ENCODE peak calls at places on chromosomes 2 and 18, in six cellular contexts. R, J, Z, A, B and W are unnamed samples.

GRCh38 chr18:6923220-6923619 is 193.7 kb downstream of the ARHGAP28 start:
- DNase-seq in R (no peak), J (no peak), Z (no peak), A (no peak), B (no peak), W (no peak)

GRCh38 chr2:178514664-178515063 is 34.4 kb downstream of the PLEKHA3 start:
- DNase-seq in R (peak; percentile 91), J (no peak), Z (no peak), A (no peak), B (no peak), W (no peak)

GRCh38 chr2:238995634-238996033 is 147.7 kb downstream of the TWIST2 start:
- DNase-seq in R (no peak), J (no peak), Z (no peak), A (no peak), B (no peak), W (no peak)

GRCh38 chr2:71578665-71579371 is 125.5 kb downstream of the DYSF start:
- DNase-seq in R (no peak), J (no peak), Z (no peak), A (peak; percentile 72), B (no peak), W (no peak)

GRCh38 chr2:67445652-67446268 is 48.6 kb downstream of the ETAA1 start:
- DNase-seq in R (peak; percentile 54), J (no peak), Z (no peak), A (no peak), B (no peak), W (no peak)

GRCh38 chr2:30305235-30305634 is 73.9 kb downstream of the LBH start:
- DNase-seq in R (peak; percentile 80), J (no peak), Z (no peak), A (no peak), B (no peak), W (no peak)

GRCh38 chr2:183614797-183615429 is 490.7 kb downstream of the NUP35 start:
- DNase-seq in R (no peak), J (no peak), Z (no peak), A (peak; percentile 22), B (no peak), W (no peak)

GRCh38 chr2:28522479-28522878 is 26.6 kb downstream of the PLB1 start:
- DNase-seq in R (no peak), J (no peak), Z (no peak), A (no peak), B (no peak), W (no peak)

GRCh38 chr2:54669677-54670484 is 53.6 kb upstream of the EML6 start:
- DNase-seq in R (peak; percentile 64), J (peak; percentile 30), Z (no peak), A (no peak), B (no peak), W (no peak)

GRCh38 chr2:222293660-222294630 is 4.9 kb downstream of the PAX3 start:
- DNase-seq in R (no peak), J (no peak), Z (no peak), A (no peak), B (no peak), W (no peak)

GRCh38 chr2:233814063-233814435 is 35.9 kb downstream of the MROH2A start:
- DNase-seq in R (peak; percentile 29), J (no peak), Z (no peak), A (no peak), B (no peak), W (no peak)

GRCh38 chr18:63247506-63248394 is 71.8 kb downstream of the BCL2 start:
- DNase-seq in R (no peak), J (no peak), Z (no peak), A (no peak), B (no peak), W (no peak)

GRCh38 chr2:37361994-37362698 is 17.7 kb downstream of the QPCT start:
- DNase-seq in R (peak; percentile 50), J (no peak), Z (no peak), A (no peak), B (no peak), W (no peak)

GRCh38 chr2:154425999-154426398 is 272.5 kb upstream of the KCNJ3 start:
- DNase-seq in R (peak; percentile 1), J (no peak), Z (peak; percentile 58), A (peak; percentile 12), B (no peak), W (no peak)

DNA sequence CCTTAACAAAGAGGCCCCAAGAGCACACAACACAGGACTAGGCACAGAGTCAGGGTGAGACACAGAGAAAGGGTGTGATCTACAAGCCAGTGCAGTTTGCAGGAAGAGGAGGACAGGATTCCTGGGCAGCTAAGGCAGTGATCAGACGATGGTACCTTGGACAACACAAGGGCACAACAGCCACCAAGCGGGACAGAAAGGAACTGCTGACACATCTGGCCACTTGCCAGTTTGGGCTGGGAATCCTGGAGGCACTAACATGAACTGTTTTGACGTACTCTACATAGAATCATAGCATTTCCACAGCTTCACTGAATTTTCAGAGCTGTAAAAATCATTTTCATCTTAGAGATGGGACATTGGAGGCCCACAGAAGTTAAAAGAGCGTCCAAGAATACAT is 221.5 kb upstream of the SLC35G4 start:
- DNase-seq in R (no peak), J (no peak), Z (peak; percentile 79), A (peak; percentile 57), B (no peak), W (no peak)
- TF ChIP-seq CTCF in R (no peak), J (no peak), Z (no peak), A (peak; percentile 67), B (peak; percentile 9), W (no peak)

GRCh38 chr2:202652119-202652518 is 17.4 kb downstream of the FAM117B start:
- DNase-seq in R (no peak), J (no peak), Z (no peak), A (no peak), B (no peak), W (no peak)
- H3K36me3 ChIP-seq in R (no peaks in the 10 kb centered on the region), J (no peaks in the 10 kb centered on the region), Z (no peaks in the 10 kb centered on the region), A (no peaks in the 10 kb centered on the region), B (no peaks in the 10 kb centered on the region), W (no peaks in the 10 kb centered on the region)

DNA sequence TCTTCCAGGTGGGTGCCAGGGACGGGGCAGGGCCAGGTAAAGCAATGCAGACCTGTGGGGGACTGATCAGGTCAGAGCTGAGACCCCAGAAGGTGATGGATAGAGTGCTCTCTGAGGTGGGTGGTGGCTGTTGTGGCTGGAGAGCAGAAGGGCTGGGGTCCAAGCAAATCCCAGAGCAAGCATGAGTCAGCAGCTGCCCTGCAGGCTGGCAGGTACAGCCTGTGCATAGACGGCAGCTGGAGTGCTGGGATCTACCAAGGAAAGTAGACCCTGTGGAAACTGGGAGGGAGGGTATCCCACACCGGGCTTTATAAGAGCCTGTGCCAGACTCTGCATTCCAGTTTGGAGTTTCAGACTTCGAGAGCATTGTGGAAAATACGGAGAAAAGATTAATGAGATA is 663 bp downstream of the TRIM54 start:
- DNase-seq in R (peak; percentile 12), J (no peak), Z (no peak), A (no peak), B (no peak), W (no peak)
- H3K4me3 ChIP-seq in R (no peak overlapping the region), J (no peak overlapping the region), Z (no peak overlapping the region), A (peak overlapping the region; percentile 64), B (no peak overlapping the region), W (no peak overlapping the region)

DNA sequence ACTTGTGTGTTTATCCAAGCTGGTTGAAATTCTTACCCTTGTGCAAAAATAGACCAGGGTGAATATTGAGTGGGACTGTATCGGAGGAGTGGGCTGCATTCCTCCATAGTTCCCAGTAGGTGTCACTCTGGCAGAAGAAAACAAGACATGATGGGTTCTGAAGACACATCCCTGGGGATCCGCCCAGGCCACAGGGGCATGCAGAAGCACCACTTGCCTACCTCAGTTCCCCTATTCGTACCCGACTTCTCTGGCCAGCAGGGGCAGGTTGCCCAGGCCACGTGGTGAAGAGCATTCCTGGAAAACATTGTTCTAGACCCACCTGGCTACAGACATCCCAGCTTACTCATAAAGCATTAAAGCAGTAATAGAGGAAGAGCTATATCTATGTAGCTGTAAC is 168.2 kb downstream of the FAM210A start:
- DNase-seq in R (peak; percentile 32), J (no peak), Z (no peak), A (peak; percentile 41), B (peak; percentile 64), W (no peak)
- TF ChIP-seq CTCF in R (peak; percentile 61), J (peak; percentile 62), Z (peak; percentile 15), A (peak; percentile 73), B (peak; percentile 65), W (peak; percentile 22)